ENCODE peak calls at places on chromosomes 2 and 18, in five cellular contexts. Y is A549, W is WTC11, L is HepG2, B is K562. I is an unnamed sample.

GRCh38 chr2:196335238-196335637 is 163.9 kb upstream of the STK17B start:
- DNase-seq in Y (peak; percentile 38), W (no peak), L (no peak), B (no peak), I (no peak)

GRCh38 chr2:231554748-231555545 is 24.7 kb upstream of the NMUR1 start:
- DNase-seq in Y (no peak), W (no peak), L (no peak), B (no peak), I (no peak)

GRCh38 chr2:147546109-147546508 is 298.7 kb upstream of the ACVR2A start:
- DNase-seq in Y (no peak), W (no peak), L (no peak), B (no peak), I (no peak)

GRCh38 chr2:226649871-226650660 is 149.6 kb downstream of the IRS1 start:
- DNase-seq in Y (peak; percentile 31), W (peak; percentile 50), L (peak; percentile 90), B (no peak), I (peak; percentile 33)

GRCh38 chr2:8661736-8662135 is 20.1 kb upstream of the ID2 start:
- DNase-seq in Y (no peak), W (no peak), L (no peak), B (no peak), I (no peak)

GRCh38 chr18:68299906-68300305 is 415.0 kb downstream of the TMX3 start:
- DNase-seq in Y (no peak), W (no peak), L (no peak), B (no peak), I (no peak)

GRCh38 chr2:15177103-15177502 is 384.0 kb downstream of the NBAS start:
- DNase-seq in Y (no peak), W (no peak), L (no peak), B (no peak), I (peak; percentile 91)

GRCh38 chr2:65153515-65153914 is 23.6 kb upstream of the RAB1A start:
- DNase-seq in Y (no peak), W (no peak), L (peak; percentile 44), B (no peak), I (no peak)

GRCh38 chr2:216292886-216293291 is 79.4 kb downstream of the MARCHF4 start:
- DNase-seq in Y (no peak), W (no peak), L (no peak), B (peak; percentile 25), I (no peak)

GRCh38 chr2:32061430-32061829 is 1.9 kb upstream of the SPAST start:
- DNase-seq in Y (no peak), W (no peak), L (peak; percentile 50), B (no peak), I (no peak)

GRCh38 chr2:32063310-32064020 is at the start of gene SPAST:
- DNase-seq in Y (peak; percentile 100), W (peak; percentile 98), L (peak; percentile 98), B (peak; percentile 96), I (peak; percentile 90)

GRCh38 chr2:32064713-32065112 is 1.4 kb downstream of the SPAST start:
- DNase-seq in Y (no peak), W (no peak), L (no peak), B (no peak), I (no peak)

GRCh38 chr2:32061973-32062861 is 1.1 kb upstream of the SPAST start:
- DNase-seq in Y (no peak), W (no peak), L (peak; percentile 78), B (peak; percentile 37), I (no peak)

GRCh38 chr2:32064021-32064678 is 794 bp downstream of the SPAST start:
- DNase-seq in Y (no peak), W (no peak), L (no peak), B (peak; percentile 37), I (no peak)
- TF ChIP-seq ESRRA in Y (no peak), W (no peak), L (no peak), B (no peak), I (no peak)

GRCh38 chr2:88919087-88919738 is 227.7 kb downstream of the RPIA start:
- DNase-seq in Y (peak; percentile 10), W (no peak), L (peak; percentile 31), B (peak; percentile 13), I (no peak)
- TF ChIP-seq ESRRA in Y (no peak), W (no peak), L (no peak), B (no peak), I (no peak)

DNA sequence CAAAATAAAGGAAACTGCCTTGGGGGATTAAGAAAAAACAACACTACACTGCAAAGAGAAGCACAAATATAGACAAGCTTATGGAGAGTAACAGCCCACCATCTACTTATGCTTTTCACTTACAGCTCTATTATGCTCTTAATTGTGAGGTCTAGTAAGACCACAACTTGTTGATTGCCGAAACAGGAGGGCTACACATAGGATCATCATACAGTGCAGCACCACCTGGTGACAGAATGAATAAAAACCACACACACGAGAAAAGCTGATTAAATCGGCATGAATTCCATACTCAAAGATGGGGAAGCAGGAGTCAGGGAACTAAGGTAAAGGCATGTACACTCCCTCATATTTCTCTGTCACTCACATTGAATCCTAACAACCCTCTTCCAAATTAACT is 259.2 kb downstream of the IKZF2 start:
- DNase-seq in Y (no peak), W (peak; percentile 14), L (peak; percentile 46), B (no peak), I (no peak)
- TF ChIP-seq ESRRA in Y (no peak), W (no peak), L (no peak), B (no peak), I (no peak)

DNA sequence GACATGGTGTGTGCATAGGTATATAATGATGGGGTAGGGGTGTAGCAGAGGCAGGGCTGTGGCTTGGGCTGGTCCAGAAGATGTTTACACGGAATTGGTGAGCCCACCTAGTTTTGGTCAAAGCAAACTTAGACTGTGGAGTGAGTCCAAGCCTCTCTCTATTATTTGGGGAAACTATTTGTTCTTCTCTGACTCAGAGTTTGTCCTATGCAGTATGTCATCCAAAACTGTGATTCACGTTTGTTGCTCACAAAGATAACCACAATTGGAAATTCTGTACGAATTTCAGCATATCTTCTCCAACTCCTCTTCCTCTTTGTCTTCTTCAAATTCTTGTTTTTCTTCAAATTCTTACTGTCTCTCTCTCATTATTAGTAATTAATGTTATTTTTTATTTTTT is 292.9 kb downstream of the XIRP2 start:
- DNase-seq in Y (no peak), W (no peak), L (peak; percentile 23), B (no peak), I (no peak)
- TF ChIP-seq ESRRA in Y (no peak), W (no peak), L (no peak), B (no peak), I (no peak)

GRCh38 chr2:102755284-102755683 is 6.5 kb upstream of the TMEM182 start:
- DNase-seq in Y (no peak), W (no peak), L (no peak), B (no peak), I (no peak)

GRCh38 chr2:102754746-102755145 is 7.1 kb upstream of the TMEM182 start:
- DNase-seq in Y (no peak), W (no peak), L (no peak), B (no peak), I (no peak)

GRCh38 chr2:102758433-102758832 is 3.4 kb upstream of the TMEM182 start:
- DNase-seq in Y (no peak), W (no peak), L (no peak), B (no peak), I (no peak)

GRCh38 chr2:102749938-102750337 is 11.9 kb upstream of the TMEM182 start:
- DNase-seq in Y (no peak), W (no peak), L (no peak), B (no peak), I (no peak)

DNA sequence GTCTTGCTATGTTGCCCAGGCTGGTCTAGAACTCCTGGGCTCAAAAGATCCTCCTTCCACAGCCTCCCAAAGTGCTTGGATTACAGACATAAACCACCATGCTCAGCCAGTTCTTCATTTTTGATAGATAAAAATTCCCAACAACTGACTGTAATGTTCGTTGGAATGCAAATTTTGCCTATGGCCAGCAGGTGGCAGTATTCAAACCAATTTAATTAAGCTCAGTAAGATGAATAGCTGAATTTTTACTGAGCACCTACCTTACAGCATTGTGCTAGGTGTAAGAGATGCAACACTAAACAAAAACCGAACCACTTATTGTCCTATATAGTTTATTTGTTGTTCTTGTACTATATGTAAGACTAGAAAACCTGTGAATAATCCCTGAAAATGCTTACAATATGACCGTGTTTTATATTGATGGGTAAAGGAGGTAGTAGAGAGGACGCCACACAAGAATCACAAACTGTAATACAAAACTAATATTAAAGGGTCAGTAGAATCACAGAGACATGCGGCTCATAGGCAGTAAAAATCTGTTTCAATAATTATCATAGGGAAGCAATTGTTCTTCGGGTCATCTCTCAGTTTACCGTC is 8.2 kb upstream of the TMEM182 start:
- DNase-seq in Y (peak; percentile 15), W (no peak), L (peak; percentile 77), B (peak; percentile 38), I (no peak)
- TF ChIP-seq ESRRA in Y (no peak), W (no peak), L (no peak), B (no peak), I (no peak)

GRCh38 chr2:49255325-49256023 is 101.2 kb upstream of the FSHR start:
- DNase-seq in Y (no peak), W (no peak), L (no peak), B (no peak), I (no peak)

GRCh38 chr2:49248506-49248905 is 94.2 kb upstream of the FSHR start:
- DNase-seq in Y (no peak), W (no peak), L (peak; percentile 14), B (no peak), I (no peak)

GRCh38 chr2:49254401-49254800 is 100.1 kb upstream of the FSHR start:
- DNase-seq in Y (no peak), W (no peak), L (no peak), B (no peak), I (no peak)

GRCh38 chr2:49251766-49252165 is 97.5 kb upstream of the FSHR start:
- DNase-seq in Y (no peak), W (no peak), L (no peak), B (no peak), I (no peak)

GRCh38 chr2:49251251-49251650 is 96.9 kb upstream of the FSHR start:
- DNase-seq in Y (no peak), W (no peak), L (no peak), B (no peak), I (no peak)
- TF ChIP-seq ESRRA in Y (no peak), W (no peak), L (no peak), B (no peak), I (no peak)

DNA sequence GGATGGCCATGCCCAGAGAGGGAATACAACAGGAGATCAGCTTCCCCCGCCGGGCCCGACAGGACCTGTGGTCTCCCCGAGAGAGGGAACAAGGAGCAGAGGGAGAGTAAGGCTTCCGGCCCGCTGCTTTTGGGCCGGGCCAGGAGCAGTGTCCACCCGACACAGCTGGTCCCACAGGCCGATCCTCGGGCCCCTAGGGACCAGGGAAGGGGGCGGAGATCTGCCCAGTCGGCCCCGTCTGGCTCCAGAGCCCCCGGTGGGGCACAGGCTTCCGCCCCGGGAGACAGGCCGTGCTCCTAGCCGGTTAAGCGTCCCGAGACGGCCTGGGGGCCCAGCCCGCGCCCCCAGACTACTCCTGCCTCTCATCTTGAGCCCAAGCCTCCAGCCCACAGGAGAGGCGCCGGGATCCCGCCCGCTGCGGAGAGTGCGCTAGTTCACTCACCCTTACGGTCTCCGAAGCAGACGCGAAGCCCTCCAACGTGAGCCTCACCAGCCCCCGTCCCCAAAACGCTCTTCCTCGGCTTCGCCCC is at the start of gene MCFD2:
- DNase-seq in Y (peak; percentile 42), W (no peak), L (no peak), B (no peak), I (no peak)
- TF ChIP-seq ESRRA in Y (no peak), W (peak; percentile 55), L (no peak), B (no peak), I (no peak)

I was measured in GM12878.